ENCODE peak calls at places on chromosome 19, in six cellular contexts. S is spleen, T is left ventricle myocardium inferior, K is gastrocnemius medialis, H is HCT116, R is tibial nerve. J is an unnamed sample.

GRCh38 chr19:32691952-32692726 is 518 bp downstream of the NUDT19 start:
- DNase-seq in K (peak), R (peak), T (peak), S (peak), H (no peak), J (peak)

GRCh38 chr19:23917856-23918255 is 3.2 kb downstream of the ZNF726 start:
- DNase-seq in H (no peak), S (no peak), K (no peak), T (no peak), R (no peak), J (no peak)

GRCh38 chr19:2487780-2488330 is 11.9 kb downstream of the GADD45B start:
- DNase-seq in H (no peak), S (no peak), R (no peak), K (no peak), T (no peak), J (no peak)

GRCh38 chr19:21127898-21128297 is 13.9 kb upstream of the ZNF431 start:
- DNase-seq in T (no peak), K (no peak), R (no peak), S (no peak), H (no peak), J (no peak)

GRCh38 chr19:19094513-19094912 is 30.7 kb downstream of the SLC25A42 start:
- DNase-seq in K (no peak), R (no peak), H (no peak), T (no peak), S (no peak), J (no peak)

GRCh38 chr19:29806098-29806866 is 5.5 kb upstream of the CCNE1 start:
- DNase-seq in T (peak), H (no peak), S (peak), R (no peak), K (no peak), J (no peak)

GRCh38 chr19:58265100-58265499 is 13.7 kb upstream of the ZNF8 start:
- DNase-seq in S (no peak), R (no peak), T (no peak), K (no peak), H (no peak), J (no peak)

GRCh38 chr19:6423499-6424189 is 967 bp downstream of the KHSRP start:
- DNase-seq in S (peak), K (no peak), H (no peak), T (no peak), R (no peak), J (peak)

GRCh38 chr19:57071414-57071813 is 48.4 kb upstream of the USP29 start:
- DNase-seq in H (no peak), S (no peak), R (no peak), K (no peak), T (no peak), J (no peak)

GRCh38 chr19:30669329-30670010 is 297.3 kb downstream of the ZNF536 start:
- DNase-seq in H (no peak), S (peak), R (peak), K (no peak), T (peak), J (peak)

GRCh38 chr19:36963262-36963661 is 47.1 kb downstream of the ZNF568 start:
- DNase-seq in H (no peak), T (no peak), R (no peak), S (no peak), K (no peak), J (no peak)

GRCh38 chr19:39175564-39175963 is 21.2 kb upstream of the NCCRP1 start:
- DNase-seq in S (no peak), K (no peak), H (no peak), R (no peak), T (no peak), J (no peak)

GRCh38 chr19:14114854-14115253 is 2.7 kb downstream of the PRKACA start:
- DNase-seq in T (peak), S (peak), K (no peak), R (no peak), H (no peak), J (no peak)

GRCh38 chr19:35226748-35227147 is 1.8 kb downstream of the FAM187B start:
- DNase-seq in R (no peak), H (no peak), T (no peak), K (no peak), S (no peak), J (no peak)

GRCh38 chr19:18709546-18709945 is 26.1 kb downstream of the CRTC1 start:
- DNase-seq in R (no peak), T (no peak), K (no peak), H (no peak), S (no peak), J (no peak)

GRCh38 chr19:47797996-47798903 is 6.1 kb downstream of the TPRX1 start:
- DNase-seq in H (no peak), T (no peak), R (no peak), S (no peak), K (no peak), J (no peak)

GRCh38 chr19:55265173-55265572 is 6.4 kb upstream of the PPP6R1 start:
- DNase-seq in S (peak), K (no peak), R (no peak), T (no peak), H (no peak), J (no peak)

GRCh38 chr19:3968556-3969434 is 2.1 kb downstream of the DAPK3 start:
- DNase-seq in K (peak), T (peak), S (no peak), R (peak), H (peak), J (peak)

GRCh38 chr19:48660854-48661731 is 11.7 kb downstream of the NTN5 start:
- DNase-seq in S (peak), R (peak), K (peak), H (peak), T (peak), J (peak)

GRCh38 chr19:56765107-56765506 is 75.4 kb downstream of the PEG3 start:
- DNase-seq in R (no peak), S (peak), T (peak), K (no peak), H (no peak), J (no peak)

GRCh38 chr19:7989071-7989575 is 16.3 kb downstream of the ELAVL1 start:
- DNase-seq in R (no peak), S (no peak), H (no peak), T (no peak), K (no peak), J (no peak)

GRCh38 chr19:33947565-33947964 is 150.9 kb downstream of the KCTD15 start:
- DNase-seq in K (no peak), R (no peak), T (no peak), H (no peak), S (no peak), J (no peak)

GRCh38 chr19:47499863-47500830 is 14.7 kb downstream of the NAPA start:
- DNase-seq in S (no peak), T (no peak), H (no peak), K (no peak), R (no peak), J (no peak)

GRCh38 chr19:28710278-28710677 is 502.7 kb downstream of the UQCRFS1 start:
- DNase-seq in K (no peak), S (no peak), R (peak), H (peak), T (no peak), J (peak)

GRCh38 chr19:52190679-52191293 is 934 bp downstream of the PPP2R1A start:
- DNase-seq in R (no peak), H (no peak), T (no peak), S (peak), K (no peak), J (peak)

GRCh38 chr19:28887920-28888618 is 324.9 kb downstream of the UQCRFS1 start:
- DNase-seq in H (no peak), R (no peak), S (no peak), K (peak), T (no peak), J (no peak)

GRCh38 chr19:51691122-51692064 is 1.7 kb upstream of the SPACA6 start:
- DNase-seq in H (no peak), R (no peak), S (no peak), K (no peak), T (no peak), J (peak)

GRCh38 chr19:37227996-37228395 is 10.0 kb downstream of the ZNF383 start:
- DNase-seq in K (no peak), H (no peak), S (no peak), R (no peak), T (no peak), J (no peak)

GRCh38 chr19:46298477-46299003 is 1.7 kb downstream of the HIF3A start:
- DNase-seq in T (no peak), S (no peak), R (no peak), K (no peak), H (no peak), J (no peak)

GRCh38 chr19:46299695-46300094 is 2.9 kb downstream of the HIF3A start:
- DNase-seq in H (no peak), S (no peak), T (no peak), R (no peak), K (no peak), J (no peak)

GRCh38 chr19:46296722-46297431 is at the start of gene HIF3A:
- DNase-seq in T (peak), H (no peak), S (peak), R (peak), K (no peak), J (no peak)

GRCh38 chr19:46299004-46299509 is 2.2 kb downstream of the HIF3A start:
- DNase-seq in K (peak), H (peak), R (peak), T (peak), S (peak), J (peak)

GRCh38 chr19:46297700-46298476 is 1.0 kb downstream of the HIF3A start:
- DNase-seq in R (peak), K (peak), T (peak), H (no peak), S (no peak), J (no peak)
- TF ChIP-seq CTCF in R (peak), K (no peak), T (peak), H (no peak), S (peak), J (peak)

DNA sequence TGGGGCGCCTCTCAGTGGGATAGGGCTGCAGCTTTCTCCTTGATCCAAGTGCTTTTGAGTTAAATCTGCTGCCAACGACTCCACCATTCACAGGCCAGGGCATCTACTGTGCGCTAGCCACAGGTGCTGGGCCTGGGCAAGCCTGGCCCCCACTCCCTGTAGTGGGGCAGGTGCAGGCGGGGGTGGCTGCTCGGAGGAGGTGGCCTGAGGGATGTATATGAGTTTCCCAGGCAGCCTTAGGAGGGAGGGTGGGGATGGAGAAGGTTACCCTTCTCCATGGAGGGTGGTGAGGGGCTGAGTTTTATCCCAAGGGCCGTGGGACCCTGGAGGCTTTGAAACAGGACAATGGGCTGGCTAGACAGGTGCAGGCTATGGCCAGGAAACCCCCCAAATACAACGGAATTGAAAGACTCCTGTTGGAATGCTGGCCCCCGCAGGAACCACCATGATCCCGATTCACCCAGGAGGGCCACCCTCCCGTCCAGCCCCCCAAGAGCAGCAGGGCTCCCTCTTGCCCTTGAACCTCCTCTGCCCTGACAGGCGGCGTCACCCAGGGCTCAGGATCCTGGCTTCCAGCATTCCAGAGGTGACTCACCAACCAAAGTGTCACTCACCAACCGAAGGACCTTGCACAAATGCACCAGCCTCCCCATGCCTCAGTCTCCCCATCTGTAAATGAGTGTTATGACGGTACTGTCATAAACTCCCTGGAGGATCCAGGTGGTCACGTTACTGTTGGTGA is 4.1 kb downstream of the PGLS start:
- DNase-seq in R (no peak), K (no peak), H (no peak), T (no peak), S (no peak), J (no peak)
- TF ChIP-seq CTCF in R (no peak), K (no peak), H (no peak), T (no peak), S (no peak), J (no peak)

GRCh38 chr19:13060233-13060963 is 42.3 kb downstream of the LYL1 start:
- DNase-seq in K (no peak), T (peak), R (no peak), S (no peak), H (no peak), J (peak)

GRCh38 chr19:13057147-13057572 is 45.5 kb downstream of the LYL1 start:
- DNase-seq in K (no peak), R (no peak), T (no peak), S (no peak), H (no peak), J (no peak)

GRCh38 chr19:13060964-13061927 is 41.4 kb downstream of the LYL1 start:
- DNase-seq in S (peak), K (peak), H (peak), R (peak), T (peak), J (peak)

GRCh38 chr19:13057744-13058143 is 44.9 kb downstream of the LYL1 start:
- DNase-seq in K (no peak), T (no peak), S (no peak), H (no peak), R (no peak), J (no peak)

DNA sequence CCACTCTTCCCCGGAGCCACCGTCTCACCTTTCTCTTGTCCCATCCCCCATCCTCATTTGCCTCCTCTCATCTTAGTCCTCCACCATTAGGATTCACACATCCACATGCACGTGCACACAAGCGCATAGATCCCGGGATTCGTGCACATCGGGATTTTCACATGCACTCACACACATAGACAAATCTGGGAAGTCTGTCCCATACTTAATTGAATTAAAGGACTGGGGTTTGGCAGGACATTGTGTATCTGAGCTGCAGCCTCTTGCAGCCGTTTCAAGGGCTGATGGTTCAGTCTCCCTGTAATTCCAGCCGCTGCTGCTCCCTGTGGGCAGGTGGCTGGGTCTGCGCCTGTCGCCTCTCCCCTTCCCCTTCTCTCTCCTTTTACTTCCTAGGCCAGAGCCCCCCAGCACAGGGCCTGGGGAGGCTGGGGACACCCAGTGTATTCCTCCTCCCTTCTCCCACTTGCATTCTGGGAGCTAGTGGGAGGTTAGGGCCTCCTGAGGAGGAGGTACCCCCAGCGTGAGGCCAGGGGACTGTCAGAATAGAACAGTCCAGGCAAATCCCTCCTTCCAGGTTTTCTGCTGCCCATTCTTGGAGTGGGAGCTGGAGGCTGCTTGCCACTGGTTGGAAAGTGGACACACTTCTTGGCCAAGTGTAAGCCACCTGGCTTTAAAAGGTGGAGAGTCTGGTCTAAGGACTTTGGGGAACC is 43.6 kb downstream of the LYL1 start:
- DNase-seq in R (peak), H (no peak), K (peak), T (no peak), S (no peak), J (no peak)
- TF ChIP-seq CTCF in R (no peak), H (no peak), K (no peak), T (peak), S (no peak), J (no peak)

DNA sequence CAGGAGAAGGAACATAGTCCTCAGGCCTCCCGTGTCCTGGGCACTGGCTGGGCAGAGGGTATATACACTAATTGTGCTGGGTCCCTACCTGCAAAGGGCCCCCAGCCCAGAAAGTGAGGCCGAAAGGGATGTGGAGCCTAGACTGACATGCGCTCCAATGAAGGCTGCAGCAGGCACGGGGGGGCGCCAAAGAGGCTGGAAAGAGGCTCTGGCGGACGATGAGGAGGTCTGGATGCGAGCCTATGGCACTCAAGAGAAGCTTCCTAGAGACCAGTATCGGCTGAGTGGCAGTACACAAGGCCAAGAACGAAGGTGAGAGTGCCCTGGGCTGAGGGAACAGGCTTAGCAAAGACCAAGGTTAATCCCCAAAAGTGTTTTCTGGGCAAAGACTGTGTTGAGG is 16.6 kb downstream of the VRK3 start:
- DNase-seq in T (peak), S (no peak), H (no peak), K (no peak), R (no peak), J (no peak)
- TF ChIP-seq CTCF in T (peak), S (peak), H (peak), K (no peak), R (no peak), J (peak)

GRCh38 chr19:44255705-44256411 is 3.8 kb upstream of the ZNF233 start:
- DNase-seq in R (no peak), K (no peak), H (no peak), T (no peak), S (no peak), J (no peak)

GRCh38 chr19:44260695-44261446 is 1.2 kb downstream of the ZNF233 start:
- DNase-seq in K (no peak), H (no peak), T (no peak), R (no peak), S (no peak), J (no peak)

GRCh38 chr19:44260343-44260681 is 626 bp downstream of the ZNF233 start:
- DNase-seq in S (no peak), R (no peak), T (no peak), H (no peak), K (no peak), J (no peak)

GRCh38 chr19:44258835-44259413 is 762 bp upstream of the ZNF233 start:
- DNase-seq in H (no peak), S (no peak), T (no peak), R (no peak), K (no peak), J (no peak)

DNA sequence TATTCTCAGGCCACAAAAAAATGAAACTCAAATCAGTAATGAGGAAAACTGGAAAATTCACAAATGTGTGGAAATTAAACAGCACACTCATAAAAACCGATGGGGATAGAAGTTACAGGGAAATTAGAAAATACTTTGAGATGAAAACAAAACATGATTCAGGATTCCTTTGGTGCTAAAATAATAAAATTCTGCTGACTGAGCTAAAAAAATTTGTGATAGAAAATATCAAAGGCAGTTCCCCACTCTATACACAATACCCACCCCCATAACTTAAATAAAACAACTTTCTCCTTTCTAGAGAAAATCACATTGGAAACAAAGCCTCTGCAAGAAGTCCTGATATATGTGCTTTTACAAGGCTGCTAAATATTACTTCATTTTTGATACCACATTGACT is 1.5 kb upstream of the ZNF233 start:
- DNase-seq in T (no peak), K (no peak), R (no peak), S (no peak), H (no peak), J (no peak)
- TF ChIP-seq CTCF in T (no peak), K (no peak), R (no peak), S (no peak), H (no peak), J (no peak)

GRCh38 chr19:17555929-17556813 is 722 bp downstream of the COLGALT1 start:
- DNase-seq in R (peak), S (peak), H (no peak), K (peak), T (peak), J (peak)
- TF ChIP-seq CTCF in R (no peak), S (no peak), H (no peak), K (no peak), T (no peak), J (peak)

DNA sequence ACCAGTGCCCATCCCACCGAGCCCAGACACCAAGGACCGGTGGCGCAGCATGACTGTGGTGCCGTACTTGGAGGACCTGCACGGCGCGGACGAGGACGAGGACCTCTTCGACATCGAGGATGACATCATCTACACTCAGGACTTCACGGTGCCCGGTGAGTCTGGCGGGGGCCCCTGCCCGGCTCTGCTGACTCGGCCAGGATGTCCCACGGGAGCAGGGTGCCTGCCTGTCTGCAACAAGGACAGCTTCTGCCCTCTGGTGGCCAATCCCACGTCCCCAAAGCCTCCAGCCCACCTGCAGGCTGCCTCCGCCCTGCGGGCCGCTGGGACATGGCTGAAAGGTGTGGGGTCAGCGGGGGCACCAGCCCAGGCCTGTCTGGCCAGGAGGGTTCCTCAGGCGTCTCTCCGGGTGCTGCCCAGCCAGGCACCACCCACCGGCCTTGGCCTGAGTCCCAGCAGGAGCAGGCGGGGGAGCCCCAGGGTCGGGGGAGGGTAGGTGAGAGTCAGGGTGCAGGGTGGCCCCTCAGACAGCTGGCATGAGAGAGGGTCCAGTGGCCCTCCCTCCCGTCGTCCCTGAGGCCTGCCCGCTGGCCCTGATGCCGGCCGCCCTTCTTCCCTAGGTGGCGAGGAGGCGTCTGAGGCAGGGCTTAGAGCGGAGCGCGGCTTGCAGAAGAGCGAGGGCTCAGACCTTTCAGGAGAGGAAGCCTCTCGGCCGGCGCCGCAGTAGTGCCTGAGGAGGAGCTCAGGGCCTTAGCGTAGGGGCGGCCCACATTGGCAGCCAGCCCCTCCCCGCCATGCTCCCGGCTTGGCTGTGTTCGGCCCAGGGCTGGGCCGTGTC is 14.6 kb downstream of the CBARP start:
- DNase-seq in H (no peak), K (no peak), T (no peak), S (no peak), R (no peak), J (no peak)
- TF ChIP-seq CTCF in H (peak), K (no peak), T (peak), S (peak), R (no peak), J (peak)

J was measured in HFFc6.